ENCODE peak calls at places on chromosomes 12 and 14, in seven cellular contexts. N is EH; F is right atrium auricular region; H is pancreas; E is activated naive CD4-positive, alpha-beta T cell treated with Interleukin-2 at 50 U/mL for 16 hours; Y is ACHN; C is NCI-H460. T is an unnamed sample.
A peak's percentile ranks its signal among the peaks of the same experiment; 100 is the strongest.

GRCh38 chr12:64010069-64010686 is 165.7 kb downstream of the SRGAP1 start:
- DNase-seq in H (no peak), E (no peak), F (no peak), N (peak; percentile 92), C (peak; percentile 20), Y (peak; percentile 98), T (no peak)

GRCh38 chr12:19131020-19131431 is 1.5 kb downstream of the PLEKHA5 start:
- DNase-seq in H (peak; percentile 18), E (no peak), N (peak; percentile 51), F (no peak), Y (peak; percentile 58), C (peak; percentile 7), T (no peak)

GRCh38 chr14:100692859-100693558 is 33.7 kb upstream of the DLK1 start:
- DNase-seq in E (no peak), H (no peak), F (no peak), N (peak; percentile 94), C (peak; percentile 84), Y (peak; percentile 91), T (no peak)

GRCh38 chr12:79414252-79414651 is 276.5 kb downstream of the PAWR start:
- DNase-seq in N (no peak), C (no peak), Y (no peak), H (no peak), E (no peak), F (no peak), T (no peak)

GRCh38 chr14:42222924-42223471 is 616.3 kb downstream of the LRFN5 start:
- DNase-seq in E (no peak), N (peak; percentile 2), H (no peak), F (no peak), C (no peak), Y (peak; percentile 17), T (peak; percentile 24)

GRCh38 chr12:97921957-97922722 is 459.5 kb downstream of the RMST start:
- DNase-seq in E (no peak), N (no peak), H (no peak), F (no peak), C (no peak), Y (no peak), T (no peak)

GRCh38 chr12:27779837-27780611 is at the start of the genes KLHL42 and MANSC4:
- DNase-seq in H (peak; percentile 69), Y (peak; percentile 78), F (peak; percentile 61), N (peak; percentile 83), E (peak; percentile 67), C (no peak), T (peak; percentile 91)

GRCh38 chr12:6380141-6381121 is 3.5 kb upstream of the LTBR start:
- DNase-seq in N (peak; percentile 72), C (no peak), Y (no peak), E (no peak), F (no peak), H (no peak), T (no peak)

GRCh38 chr14:91368681-91369416 is 48.8 kb downstream of the CCDC88C start:
- DNase-seq in H (no peak), C (no peak), Y (no peak), E (no peak), F (no peak), N (no peak), T (no peak)

GRCh38 chr12:131795688-131796410 is 32.3 kb upstream of the MMP17 start:
- DNase-seq in E (no peak), C (no peak), N (no peak), F (no peak), H (no peak), Y (no peak), T (no peak)

GRCh38 chr12:14981049-14981448 is 8.2 kb downstream of the PDE6H start:
- DNase-seq in C (no peak), N (no peak), F (no peak), Y (no peak), H (no peak), E (no peak), T (no peak)

GRCh38 chr12:123929869-123930583 is 42.6 kb downstream of the CCDC92 start:
- DNase-seq in E (no peak), Y (no peak), H (no peak), N (no peak), F (no peak), C (no peak), T (no peak)

GRCh38 chr12:20507711-20508110 is 139.4 kb downstream of the PDE3A start:
- DNase-seq in N (no peak), H (no peak), F (no peak), Y (no peak), C (no peak), E (no peak), T (no peak)

GRCh38 chr14:31986405-31986804 is 90.7 kb upstream of the ARHGAP5 start:
- DNase-seq in C (no peak), E (no peak), Y (no peak), H (no peak), F (no peak), N (no peak), T (no peak)

GRCh38 chr12:20096430-20096829 is 271.9 kb upstream of the PDE3A start:
- DNase-seq in N (peak; percentile 30), Y (no peak), H (no peak), F (no peak), E (no peak), C (no peak), T (no peak)

GRCh38 chr14:20632831-20633771 is 8.4 kb downstream of the OR6S1 start:
- DNase-seq in E (peak; percentile 62), N (peak; percentile 79), F (no peak), C (peak; percentile 91), Y (peak; percentile 89), H (peak; percentile 21), T (peak; percentile 82)

GRCh38 chr12:101299931-101300330 is 20.0 kb downstream of the UTP20 start:
- DNase-seq in N (no peak), C (peak; percentile 26), Y (no peak), F (no peak), E (no peak), H (no peak), T (no peak)

GRCh38 chr14:77120771-77121743 is 20.5 kb downstream of the ZDHHC22 start:
- DNase-seq in F (no peak), N (no peak), H (no peak), C (no peak), E (no peak), Y (no peak), T (peak; percentile 49)

GRCh38 chr14:94474581-94475031 is 1.4 kb downstream of the SERPINA9 start:
- DNase-seq in E (no peak), Y (no peak), N (peak; percentile 60), C (no peak), F (no peak), H (no peak), T (no peak)

GRCh38 chr12:3187846-3188755 is 110.9 kb downstream of the TSPAN9 start:
- DNase-seq in N (no peak), E (no peak), Y (no peak), C (no peak), F (no peak), H (no peak), T (no peak)

GRCh38 chr14:94945615-94946014 is 175.7 kb upstream of the GSC start:
- DNase-seq in H (no peak), N (no peak), E (peak; percentile 19), F (no peak), Y (no peak), C (no peak), T (no peak)

GRCh38 chr12:38919191-38919590 is 13.8 kb upstream of the CPNE8 start:
- DNase-seq in N (no peak), Y (no peak), E (no peak), F (no peak), C (no peak), H (no peak), T (no peak)

GRCh38 chr12:9757433-9758025 is 3.2 kb downstream of the CD69 start:
- DNase-seq in F (no peak), E (no peak), Y (no peak), H (no peak), C (no peak), N (no peak), T (no peak)

GRCh38 chr14:83101855-83102254 is 1568.2 kb upstream of the SEL1L start:
- DNase-seq in Y (no peak), N (no peak), F (no peak), E (no peak), H (no peak), C (no peak), T (no peak)

GRCh38 chr12:14213542-14213941 is 151.9 kb upstream of the ATF7IP start:
- DNase-seq in C (no peak), F (no peak), N (peak; percentile 30), H (no peak), Y (no peak), E (no peak), T (no peak)

GRCh38 chr14:70096866-70097265 is 91.9 kb downstream of the SLC8A3 start:
- DNase-seq in F (no peak), H (no peak), C (peak; percentile 4), N (peak; percentile 12), Y (no peak), E (no peak), T (peak; percentile 31)

GRCh38 chr12:43292699-43293098 is 259.3 kb downstream of the ADAMTS20 start:
- DNase-seq in F (no peak), H (no peak), N (peak; percentile 72), E (no peak), C (no peak), Y (no peak), T (no peak)

GRCh38 chr14:23910081-23910875 is 43.3 kb upstream of the DHRS4 start:
- DNase-seq in H (peak; percentile 39), F (no peak), N (peak; percentile 68), C (peak; percentile 70), E (no peak), Y (peak; percentile 55), T (peak; percentile 36)

GRCh38 chr12:105279460-105280056 is 43.6 kb upstream of the APPL2 start:
- DNase-seq in F (no peak), C (no peak), Y (peak; percentile 54), H (peak; percentile 7), N (peak; percentile 47), E (peak; percentile 21), T (peak; percentile 10)

GRCh38 chr12:16670456-16671050 is 64.6 kb upstream of the LMO3 start:
- DNase-seq in F (no peak), H (no peak), C (no peak), E (no peak), N (no peak), Y (peak; percentile 6), T (no peak)

GRCh38 chr12:104720346-104721064 is 237.6 kb downstream of the SLC41A2 start:
- DNase-seq in C (no peak), H (no peak), N (peak; percentile 48), E (peak; percentile 66), Y (no peak), F (no peak), T (no peak)

GRCh38 chr12:108313236-108313608 is 25.9 kb downstream of the CMKLR1 start:
- DNase-seq in H (no peak), F (no peak), Y (no peak), C (no peak), E (no peak), N (no peak), T (no peak)

GRCh38 chr14:67418368-67419174 is 6.6 kb upstream of the PLEK2 start:
- DNase-seq in E (no peak), F (no peak), C (peak; percentile 26), H (no peak), N (peak; percentile 19), Y (no peak), T (no peak)

GRCh38 chr14:69685716-69686115 is 74.3 kb downstream of the SUSD6 start:
- DNase-seq in H (peak; percentile 56), N (peak; percentile 24), E (peak; percentile 61), C (no peak), F (peak; percentile 73), Y (peak; percentile 27), T (no peak)

GRCh38 chr12:93145086-93145485 is 216.0 kb upstream of the EEA1 start:
- DNase-seq in Y (no peak), F (no peak), H (no peak), N (peak; percentile 82), E (no peak), C (no peak), T (no peak)